ENCODE peak calls at places on chromosomes 2 and 18, in nine cellular contexts. T is right lobe of liver, Z is fibroblast of lung, H is glutamatergic neuron, Y is foreskin fibroblast, P is GM10248, S is IMR-90, L is AG10803, F is astrocyte of the spinal cord. X is an unnamed sample.

GRCh38 chr2:44972771-44973535 is 31.5 kb downstream of the SIX3 start:
- DNase-seq in L (no peak), Z (no peak), S (no peak), P (no peak), H (no peak), Y (no peak), F (no peak), T (no peak), X (no peak)

GRCh38 chr2:55999790-56000189 is 76.2 kb upstream of the EFEMP1 start:
- DNase-seq in F (no peak), S (no peak), T (no peak), H (no peak), Z (no peak), Y (no peak), L (peak), P (no peak), X (no peak)

GRCh38 chr2:224146356-224147160 is 107.5 kb upstream of the SERPINE2 start:
- DNase-seq in L (no peak), H (no peak), P (no peak), F (no peak), Y (peak), T (no peak), Z (no peak), S (no peak), X (no peak)

GRCh38 chr2:1653137-1653789 is 91.1 kb downstream of the PXDN start:
- DNase-seq in H (no peak), Y (peak), Z (peak), L (peak), T (no peak), P (no peak), F (peak), S (peak), X (peak)

GRCh38 chr2:30127016-30127893 is 19.6 kb upstream of the YPEL5 start:
- DNase-seq in S (peak), Z (peak), F (no peak), L (peak), Y (peak), T (no peak), P (no peak), H (no peak), X (no peak)

GRCh38 chr2:85678794-85679672 is 11.0 kb upstream of the SFTPB start:
- DNase-seq in S (peak), Y (peak), Z (peak), L (peak), H (peak), T (peak), P (peak), F (peak), X (no peak)

GRCh38 chr2:213046431-213046830 is 105.0 kb downstream of the IKZF2 start:
- DNase-seq in T (no peak), S (no peak), Z (no peak), L (no peak), H (no peak), Y (no peak), F (no peak), P (no peak), X (no peak)

GRCh38 chr18:2850816-2851215 is 4.0 kb downstream of the EMILIN2 start:
- DNase-seq in S (no peak), Z (no peak), P (no peak), Y (peak), T (no peak), L (no peak), F (no peak), H (no peak), X (no peak)

GRCh38 chr2:151111599-151112278 is 149.9 kb downstream of the RBM43 start:
- DNase-seq in Z (peak), P (no peak), F (peak), S (peak), H (no peak), Y (peak), L (peak), T (no peak), X (peak)

GRCh38 chr2:130806370-130806769 is 30.3 kb upstream of the ARHGEF4 start:
- DNase-seq in F (no peak), L (no peak), P (no peak), Y (no peak), H (no peak), T (no peak), Z (no peak), S (no peak), X (no peak)

GRCh38 chr2:56011624-56012023 is 88.0 kb upstream of the EFEMP1 start:
- DNase-seq in F (no peak), L (no peak), T (no peak), H (no peak), Z (no peak), S (no peak), P (no peak), Y (no peak), X (no peak)

GRCh38 chr18:57585846-57586242 is 658 bp downstream of the FECH start:
- DNase-seq in Z (peak), S (no peak), Y (no peak), T (no peak), P (no peak), L (no peak), F (peak), H (no peak), X (no peak)

GRCh38 chr18:69874058-69874457 is 73.6 kb downstream of the CD226 start:
- DNase-seq in Y (peak), P (no peak), L (peak), F (peak), T (no peak), Z (peak), S (peak), H (no peak), X (no peak)

GRCh38 chr2:204850576-204850975 is 305.3 kb downstream of the PARD3B start:
- DNase-seq in P (no peak), F (no peak), Y (no peak), Z (no peak), L (no peak), S (no peak), H (no peak), T (no peak), X (no peak)

GRCh38 chr2:33011941-33012340 is 65.2 kb downstream of the LTBP1 start:
- DNase-seq in H (no peak), S (no peak), T (no peak), Z (peak), F (peak), L (no peak), Y (peak), P (no peak), X (no peak)

GRCh38 chr2:168293766-168294165 is 46.4 kb upstream of the STK39 start:
- DNase-seq in Y (no peak), F (no peak), Z (no peak), T (no peak), H (no peak), L (peak), S (no peak), P (no peak), X (no peak)

GRCh38 chr2:40625849-40626248 is 174.0 kb upstream of the SLC8A1 start:
- DNase-seq in F (peak), P (no peak), Y (peak), Z (peak), L (peak), S (peak), H (no peak), T (no peak), X (peak)

GRCh38 chr2:200252661-200253067 is 53.8 kb upstream of the SPATS2L start:
- DNase-seq in Y (peak), S (peak), F (peak), Z (peak), L (peak), H (no peak), T (no peak), P (no peak), X (peak)

GRCh38 chr2:46776687-46777327 is 138.8 kb downstream of the MCFD2 start:
- DNase-seq in S (peak), Z (peak), H (peak), L (peak), T (no peak), Y (peak), P (peak), F (peak), X (no peak)

GRCh38 chr18:43596106-43596712 is 318.9 kb upstream of the SYT4 start:
- DNase-seq in F (peak), P (peak), Y (peak), Z (peak), S (peak), H (no peak), L (peak), T (no peak), X (no peak)

GRCh38 chr18:48021273-48021914 is 90.9 kb upstream of the SMAD2 start:
- DNase-seq in Z (no peak), H (no peak), P (no peak), L (no peak), F (no peak), T (no peak), Y (no peak), S (no peak), X (no peak)

GRCh38 chr2:128623776-128624424 is 305.2 kb upstream of the HS6ST1 start:
- DNase-seq in T (peak), H (no peak), Y (peak), S (peak), L (peak), F (peak), Z (peak), P (peak), X (peak)

GRCh38 chr2:60634443-60634842 is 81.0 kb upstream of the BCL11A start:
- DNase-seq in S (no peak), H (no peak), Y (no peak), Z (no peak), P (no peak), T (no peak), L (no peak), F (no peak), X (no peak)

GRCh38 chr2:227325824-227326195 is 759 bp downstream of the MFF start:
- DNase-seq in F (peak), H (peak), S (peak), L (peak), Y (peak), Z (peak), P (peak), T (peak), X (no peak)

GRCh38 chr2:227326783-227327182 is 1.7 kb downstream of the MFF start:
- DNase-seq in L (no peak), Y (no peak), P (no peak), T (no peak), H (no peak), S (no peak), F (no peak), Z (no peak), X (no peak)

GRCh38 chr2:227323818-227324217 is 1.2 kb upstream of the MFF start:
- DNase-seq in Y (no peak), P (no peak), S (no peak), Z (no peak), F (no peak), L (no peak), T (no peak), H (no peak), X (no peak)

GRCh38 chr2:227324671-227325055 is 388 bp upstream of the MFF start:
- DNase-seq in L (peak), T (no peak), S (peak), F (no peak), P (peak), Z (no peak), Y (peak), H (no peak), X (no peak)

GRCh38 chr2:227325056-227325823 is at the start of gene MFF:
- DNase-seq in T (peak), Y (peak), L (peak), H (peak), Z (peak), S (peak), P (peak), F (peak), X (peak)
- TF ChIP-seq CTCF in T (peak), Y (no peak), L (peak), H (no peak), Z (no peak), S (no peak), P (peak), F (peak), X (peak)

GRCh38 chr2:71277536-71278103 is 50.7 kb upstream of the PAIP2B start:
- DNase-seq in Y (peak), H (peak), F (peak), S (no peak), L (peak), P (peak), Z (peak), T (peak), X (no peak)
- TF ChIP-seq CTCF in Y (peak), H (peak), F (peak), S (no peak), L (peak), P (peak), Z (peak), T (peak), X (peak)

DNA sequence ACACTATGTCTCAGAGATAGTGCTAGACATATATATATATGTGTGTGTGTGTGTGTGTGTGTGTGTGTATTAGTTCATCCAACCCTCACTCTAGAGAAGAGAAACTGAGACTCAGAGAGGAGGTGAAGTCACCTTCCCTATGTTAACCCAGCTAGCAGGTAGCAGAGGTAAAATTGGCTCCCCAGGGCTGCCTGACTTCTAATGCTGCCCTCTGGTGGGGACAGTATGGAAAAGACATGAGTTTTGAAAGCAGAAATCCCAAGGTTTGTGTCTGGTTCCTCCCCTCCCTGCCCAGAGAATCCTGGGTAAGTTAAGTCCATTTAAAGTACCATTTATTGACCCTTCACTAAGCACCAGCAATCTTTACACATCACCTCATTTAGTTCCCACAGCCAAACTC is 137.7 kb downstream of the THNSL2 start:
- DNase-seq in Y (peak), Z (no peak), H (no peak), L (peak), S (peak), F (no peak), P (peak), T (no peak), X (no peak)
- TF ChIP-seq CTCF in Y (peak), Z (no peak), H (no peak), L (peak), S (peak), F (peak), P (peak), T (peak), X (peak)

DNA sequence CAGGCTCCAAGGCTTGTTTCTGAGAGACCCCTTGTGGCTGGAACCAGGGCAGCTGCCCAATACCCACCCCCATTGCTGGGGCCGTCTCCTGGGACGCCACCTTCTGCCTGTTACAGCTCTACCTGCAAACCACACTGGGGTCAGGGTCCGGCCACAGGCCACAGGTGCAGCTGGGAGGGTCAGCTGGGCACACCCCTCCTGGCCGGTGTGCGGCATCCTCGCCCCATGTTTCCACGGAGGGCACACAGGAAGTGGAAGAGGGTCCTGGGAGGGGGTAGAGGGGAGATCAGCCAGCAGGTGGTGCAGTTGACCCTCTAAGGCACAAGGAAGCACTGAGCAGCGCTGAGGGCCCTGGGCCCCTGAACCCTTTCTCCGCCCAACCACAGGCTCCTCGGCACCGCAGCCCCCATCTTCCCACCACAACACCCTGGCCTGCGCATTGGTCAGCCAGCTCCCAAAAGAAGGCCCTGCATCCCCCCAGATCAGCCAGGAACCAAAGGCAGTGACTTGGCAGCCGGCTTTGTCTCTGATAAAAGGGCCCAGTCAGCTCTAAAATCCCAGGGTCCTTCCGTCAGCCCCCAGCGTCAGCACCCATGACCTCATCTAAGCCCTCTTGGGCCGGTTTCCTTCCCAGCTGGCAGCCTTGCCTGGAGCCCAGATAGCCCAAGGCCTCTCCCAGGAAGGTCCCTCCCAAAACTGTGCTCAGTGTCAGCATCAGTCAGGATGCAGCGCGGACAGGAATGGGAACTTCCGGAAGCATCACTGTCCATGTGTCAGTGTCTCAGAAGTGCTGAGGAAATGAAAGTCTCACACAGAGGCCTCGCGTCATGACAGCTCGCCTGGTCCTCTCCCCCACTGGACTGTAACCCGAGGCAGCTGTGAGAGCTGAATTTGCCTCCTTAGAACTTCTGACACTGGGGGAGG is 1.7 kb downstream of the ERFE start:
- DNase-seq in Z (no peak), L (no peak), F (no peak), P (no peak), S (peak), H (peak), Y (peak), T (peak), X (no peak)
- TF ChIP-seq CTCF in Z (peak), L (no peak), F (peak), P (peak), S (peak), H (no peak), Y (no peak), T (peak), X (peak)

DNA sequence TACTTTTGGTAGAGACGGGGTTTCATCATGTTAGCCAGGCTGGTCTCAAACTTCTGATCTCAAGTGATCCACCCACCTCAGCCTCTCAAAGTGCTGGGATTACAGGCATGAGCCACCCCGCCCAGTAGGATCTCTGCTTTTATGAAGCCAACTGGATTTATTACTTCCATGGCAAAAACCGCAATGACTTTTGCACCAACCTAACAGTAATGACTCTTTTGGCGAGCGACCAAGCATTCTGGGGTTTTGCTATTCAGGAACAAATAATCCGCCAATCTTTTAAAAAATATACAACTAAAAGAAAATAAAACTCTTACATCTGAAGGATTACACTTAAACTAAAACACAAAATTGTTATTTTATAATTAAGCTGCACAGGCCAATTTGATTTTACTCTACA is 260.6 kb downstream of the ZEB2 start:
- DNase-seq in Z (no peak), T (no peak), P (no peak), S (no peak), F (no peak), H (no peak), Y (no peak), L (no peak), X (no peak)
- TF ChIP-seq CTCF in Z (no peak), T (no peak), P (no peak), S (no peak), F (no peak), H (no peak), Y (no peak), L (no peak), X (no peak)